ENCODE peak calls at places on chromosomes 11 and 22, in four cellular contexts. One of them, this sample, is unnamed.
A peak's percentile ranks its signal among the peaks of the same experiment; 100 is the strongest.

GRCh38 chr11:97015327-97015726 is 625.5 kb downstream of the JRKL start:
- DNase-seq in astrocyte: no peak
- DNase-seq in sigmoid colon: no peak
- DNase-seq in OCI-LY7: no peak
- DNase-seq in this sample: no peak

GRCh38 chr22:44336962-44337657 is 24.4 kb upstream of the SHISAL1 start:
- DNase-seq in astrocyte: no peak
- DNase-seq in sigmoid colon: peak; percentile 60
- DNase-seq in OCI-LY7: no peak
- DNase-seq in this sample: no peak

GRCh38 chr11:115503083-115503885 is 931 bp downstream of the CADM1 start:
- DNase-seq in astrocyte: peak; percentile 54
- DNase-seq in sigmoid colon: peak; percentile 81
- DNase-seq in OCI-LY7: peak; percentile 88
- DNase-seq in this sample: peak; percentile 72

GRCh38 chr22:19325296-19325950 is 33.9 kb upstream of the CLTCL1 start:
- DNase-seq in astrocyte: peak; percentile 2
- DNase-seq in sigmoid colon: no peak
- DNase-seq in OCI-LY7: no peak
- DNase-seq in this sample: no peak

GRCh38 chr11:102564110-102564509 is 33.6 kb upstream of the MMP7 start:
- DNase-seq in astrocyte: peak; percentile 78
- DNase-seq in sigmoid colon: no peak
- DNase-seq in OCI-LY7: no peak
- DNase-seq in this sample: no peak

GRCh38 chr11:18669211-18669593 is 29.4 kb upstream of the TMEM86A start:
- DNase-seq in astrocyte: no peak
- DNase-seq in sigmoid colon: no peak
- DNase-seq in OCI-LY7: no peak
- DNase-seq in this sample: peak; percentile 17

GRCh38 chr11:30468881-30469280 is 117.3 kb downstream of the MPPED2 start:
- DNase-seq in astrocyte: no peak
- DNase-seq in sigmoid colon: no peak
- DNase-seq in OCI-LY7: no peak
- DNase-seq in this sample: no peak

GRCh38 chr11:36234825-36235224 is 54.4 kb downstream of the COMMD9 start:
- DNase-seq in astrocyte: no peak
- DNase-seq in sigmoid colon: no peak
- DNase-seq in OCI-LY7: no peak
- DNase-seq in this sample: no peak

GRCh38 chr11:92050305-92050704 is 174.3 kb upstream of the FAT3 start:
- DNase-seq in astrocyte: no peak
- DNase-seq in sigmoid colon: no peak
- DNase-seq in OCI-LY7: no peak
- DNase-seq in this sample: no peak
- H3K9me3 ChIP-seq in astrocyte: no peaks in the 10 kb centered on the region
- H3K9me3 ChIP-seq in sigmoid colon: no peaks in the 10 kb centered on the region
- H3K9me3 ChIP-seq in OCI-LY7: no peaks in the 10 kb centered on the region
- H3K9me3 ChIP-seq in this sample: no peaks in the 10 kb centered on the region

DNA sequence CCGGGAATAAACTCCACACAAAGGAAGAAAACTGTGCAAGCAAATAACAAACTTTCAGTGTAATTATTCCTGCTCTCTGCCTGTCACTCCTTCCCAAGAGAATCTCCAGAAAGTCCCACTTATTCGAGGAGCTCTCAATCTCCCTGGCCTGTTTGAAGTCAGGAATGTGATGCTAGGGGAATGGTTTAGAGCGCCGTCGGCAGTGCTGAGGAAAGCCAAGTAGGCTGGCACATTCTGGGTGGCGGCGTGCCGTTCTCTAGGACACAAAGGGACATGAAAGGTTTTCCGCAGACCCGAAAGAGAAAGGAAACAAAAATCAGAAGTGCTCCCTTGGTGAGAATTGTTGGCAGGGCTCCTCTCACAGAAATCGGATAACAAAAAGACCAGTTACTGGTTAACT is 81.9 kb downstream of the RCN1 start:
- DNase-seq in astrocyte: peak; percentile 24
- DNase-seq in sigmoid colon: no peak
- DNase-seq in OCI-LY7: no peak
- DNase-seq in this sample: no peak
- H3K4me3 ChIP-seq in astrocyte: peak overlapping the region; percentile 51
- H3K4me3 ChIP-seq in sigmoid colon: peak overlapping the region; percentile 37
- H3K4me3 ChIP-seq in OCI-LY7: no peak overlapping the region
- H3K4me3 ChIP-seq in this sample: no peak overlapping the region

DNA sequence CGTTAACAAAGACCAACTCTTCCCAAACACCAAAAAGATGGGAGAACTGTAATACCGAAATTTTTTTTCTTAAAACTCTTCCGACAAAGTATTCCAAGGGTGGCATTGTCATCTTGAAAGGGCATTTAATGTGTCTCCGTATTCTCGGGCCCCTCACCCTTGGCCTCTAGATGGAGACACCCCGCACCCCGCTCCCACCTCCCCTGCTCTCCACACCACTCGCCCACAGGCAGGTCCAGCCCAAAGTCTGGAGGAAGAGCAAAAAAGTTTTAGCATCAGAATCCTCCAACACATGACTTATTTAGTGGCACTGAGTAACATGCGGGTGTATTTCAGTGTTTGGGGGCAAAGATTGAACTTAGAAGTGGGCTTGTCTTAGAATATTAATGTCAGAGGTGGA is 20.7 kb downstream of the SPATA19 start:
- DNase-seq in astrocyte: no peak
- DNase-seq in sigmoid colon: no peak
- DNase-seq in OCI-LY7: no peak
- DNase-seq in this sample: no peak
- H3K9me3 ChIP-seq in astrocyte: no peaks in the 10 kb centered on the region
- H3K9me3 ChIP-seq in sigmoid colon: no peaks in the 10 kb centered on the region
- H3K9me3 ChIP-seq in OCI-LY7: no peaks in the 10 kb centered on the region
- H3K9me3 ChIP-seq in this sample: no peaks in the 10 kb centered on the region

DNA sequence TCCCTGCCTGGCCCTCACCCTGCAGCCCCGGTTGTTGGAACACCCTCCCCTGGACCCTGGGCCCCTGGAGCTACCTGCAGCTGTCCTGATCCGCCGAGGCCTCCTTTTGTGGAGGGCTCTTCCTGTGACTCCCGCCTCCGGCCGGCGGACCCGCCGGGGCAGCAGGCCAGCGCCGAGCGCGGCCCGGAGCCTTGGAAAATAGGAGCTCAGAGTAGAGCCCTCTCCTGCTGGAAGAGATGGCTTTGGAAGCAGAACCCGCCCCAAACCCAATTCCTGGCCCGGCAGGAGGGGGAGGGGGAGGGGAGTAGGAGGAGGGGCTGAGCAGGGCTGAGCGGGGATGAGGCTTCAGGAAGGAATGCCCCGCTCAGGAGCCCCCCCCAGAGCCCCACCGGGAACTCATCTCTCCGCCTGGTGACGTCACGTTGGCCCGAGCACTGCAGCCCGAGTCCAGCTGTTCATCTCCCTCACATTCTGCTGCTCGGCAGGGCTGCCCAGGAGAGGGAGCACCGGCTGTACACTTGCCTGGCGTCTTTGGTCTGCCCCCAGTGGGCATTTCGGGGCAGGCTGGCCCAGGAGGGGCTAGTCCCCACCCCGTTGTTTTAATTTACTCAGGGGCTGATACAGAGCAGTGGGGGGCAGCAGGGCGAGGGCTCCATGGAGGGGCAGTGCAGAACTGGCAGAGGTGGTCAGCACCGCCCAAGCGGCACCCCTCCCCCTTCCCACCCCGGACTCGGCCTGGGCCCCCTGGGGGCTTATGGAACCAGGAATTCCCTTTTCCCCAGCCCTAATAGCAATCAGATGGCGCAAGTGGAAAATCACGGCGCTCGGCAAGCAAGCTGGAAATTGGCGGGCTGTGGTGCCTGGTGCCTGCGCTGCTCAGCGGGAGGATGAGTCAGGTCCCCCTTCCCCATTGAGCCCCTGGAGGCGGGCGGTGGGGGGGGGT is at the start of gene MRGPRF:
- DNase-seq in astrocyte: peak; percentile 67
- DNase-seq in sigmoid colon: peak; percentile 100
- DNase-seq in OCI-LY7: no peak
- DNase-seq in this sample: peak; percentile 83
- H3K4me3 ChIP-seq in astrocyte: peak within 1 kb of the TSS; percentile 31
- H3K4me3 ChIP-seq in sigmoid colon: peak within 1 kb of the TSS; percentile 75
- H3K4me3 ChIP-seq in OCI-LY7: no peak within 1 kb of the TSS
- H3K4me3 ChIP-seq in this sample: peak within 1 kb of the TSS; percentile 31

GRCh38 chr11:5929984-5930383 is 12.1 kb upstream of the OR56A3 start:
- DNase-seq in astrocyte: no peak
- DNase-seq in sigmoid colon: no peak
- DNase-seq in OCI-LY7: no peak
- DNase-seq in this sample: no peak

GRCh38 chr11:5931061-5931460 is 11.0 kb upstream of the OR56A3 start:
- DNase-seq in astrocyte: no peak
- DNase-seq in sigmoid colon: no peak
- DNase-seq in OCI-LY7: no peak
- DNase-seq in this sample: no peak

GRCh38 chr11:5930614-5931013 is 11.4 kb upstream of the OR56A3 start:
- DNase-seq in astrocyte: no peak
- DNase-seq in sigmoid colon: peak; percentile 56
- DNase-seq in OCI-LY7: no peak
- DNase-seq in this sample: no peak

GRCh38 chr11:5932671-5933070 is 9.4 kb upstream of the OR56A3 start:
- DNase-seq in astrocyte: no peak
- DNase-seq in sigmoid colon: no peak
- DNase-seq in OCI-LY7: no peak
- DNase-seq in this sample: no peak

DNA sequence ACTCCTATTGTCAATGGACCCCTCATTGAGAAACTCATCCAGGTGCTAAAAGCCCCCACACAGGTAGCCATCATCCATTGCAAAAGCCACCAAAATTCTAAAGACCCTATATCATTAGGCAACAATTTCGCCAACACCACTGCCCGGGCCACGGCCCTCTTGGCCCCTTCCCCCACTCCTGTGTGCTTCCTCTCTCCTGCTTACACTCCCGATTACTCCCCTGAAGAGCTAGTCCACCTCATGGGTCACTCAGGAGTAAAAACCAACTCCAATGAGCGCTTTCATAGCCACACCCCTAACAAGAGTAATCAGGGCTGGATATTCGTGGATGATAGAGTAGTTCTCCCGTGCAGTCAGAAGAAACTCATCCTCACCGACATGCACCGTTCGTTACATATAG is 8.9 kb upstream of the OR56A3 start:
- DNase-seq in astrocyte: no peak
- DNase-seq in sigmoid colon: no peak
- DNase-seq in OCI-LY7: no peak
- DNase-seq in this sample: no peak
- H3K9me3 ChIP-seq in astrocyte: peaks cover 8% of the 10 kb centered on the region
- H3K9me3 ChIP-seq in sigmoid colon: peaks cover 3% of the 10 kb centered on the region
- H3K9me3 ChIP-seq in OCI-LY7: no peaks in the 10 kb centered on the region
- H3K9me3 ChIP-seq in this sample: no peaks in the 10 kb centered on the region

GRCh38 chr11:114162719-114163123 is 103.2 kb downstream of the ZBTB16 start:
- DNase-seq in astrocyte: peak; percentile 93
- DNase-seq in sigmoid colon: peak; percentile 99
- DNase-seq in OCI-LY7: no peak
- DNase-seq in this sample: peak; percentile 92

GRCh38 chr11:114164546-114164945 is 105.0 kb downstream of the ZBTB16 start:
- DNase-seq in astrocyte: no peak
- DNase-seq in sigmoid colon: peak; percentile 66
- DNase-seq in OCI-LY7: no peak
- DNase-seq in this sample: no peak

GRCh38 chr11:114161486-114162250 is 102.2 kb downstream of the ZBTB16 start:
- DNase-seq in astrocyte: no peak
- DNase-seq in sigmoid colon: no peak
- DNase-seq in OCI-LY7: no peak
- DNase-seq in this sample: no peak

GRCh38 chr11:114163830-114164401 is 104.4 kb downstream of the ZBTB16 start:
- DNase-seq in astrocyte: no peak
- DNase-seq in sigmoid colon: peak; percentile 95
- DNase-seq in OCI-LY7: no peak
- DNase-seq in this sample: no peak

GRCh38 chr11:114163231-114163631 is 103.7 kb downstream of the ZBTB16 start:
- DNase-seq in astrocyte: peak; percentile 29
- DNase-seq in sigmoid colon: peak; percentile 89
- DNase-seq in OCI-LY7: no peak
- DNase-seq in this sample: no peak
- H3K4me3 ChIP-seq in astrocyte: no peak overlapping the region
- H3K4me3 ChIP-seq in sigmoid colon: peak overlapping the region; percentile 27
- H3K4me3 ChIP-seq in OCI-LY7: no peak overlapping the region
- H3K4me3 ChIP-seq in this sample: no peak overlapping the region

DNA sequence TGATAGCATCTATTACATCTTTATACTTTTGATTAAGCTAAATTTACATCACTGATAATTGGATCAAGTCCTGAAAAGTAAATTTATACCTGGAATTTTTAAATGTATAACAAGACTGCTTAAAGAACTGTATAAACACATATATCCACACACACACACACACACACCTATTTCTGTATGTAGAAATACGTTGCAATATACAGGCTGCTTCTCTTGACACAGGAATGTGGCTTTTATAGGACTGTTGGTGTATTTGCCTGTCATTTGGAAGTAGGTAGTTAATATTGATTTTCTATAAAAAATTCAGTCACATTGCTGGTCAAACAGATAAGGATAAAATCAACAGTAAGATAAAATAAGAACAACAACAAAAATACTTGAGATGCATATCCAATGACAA is 708.5 kb upstream of the RAG2 start:
- DNase-seq in astrocyte: no peak
- DNase-seq in sigmoid colon: no peak
- DNase-seq in OCI-LY7: no peak
- DNase-seq in this sample: no peak
- H3K9me3 ChIP-seq in astrocyte: no peaks in the 10 kb centered on the region
- H3K9me3 ChIP-seq in sigmoid colon: no peaks in the 10 kb centered on the region
- H3K9me3 ChIP-seq in OCI-LY7: no peaks in the 10 kb centered on the region
- H3K9me3 ChIP-seq in this sample: peaks cover 12% of the 10 kb centered on the region